ENCODE peak calls at places on chromosomes 12 and 14, in six cellular contexts. R is cardiac fibroblast, K is WTC11, W is adipocyte, Q is hepatic stellate cell, X is cardiac muscle cell. O is an unnamed sample.

GRCh38 chr12:128969480-128970055 is 116.3 kb downstream of the GLT1D1 start:
- DNase-seq in R (no peak), K (peak; percentile 36), W (peak; percentile 48), Q (no peak), X (no peak), O (no peak)

GRCh38 chr12:114690267-114691135 is 6.5 kb upstream of the TBX3 start:
- DNase-seq in R (no peak), K (no peak), W (no peak), Q (no peak), X (no peak), O (no peak)

GRCh38 chr14:85437143-85437542 is 92.8 kb upstream of the FLRT2 start:
- DNase-seq in R (peak; percentile 74), K (no peak), W (peak; percentile 15), Q (no peak), X (no peak), O (peak; percentile 40)

GRCh38 chr14:90780519-90780918 is 35.7 kb downstream of the TTC7B start:
- DNase-seq in R (no peak), K (no peak), W (no peak), Q (no peak), X (no peak), O (no peak)

GRCh38 chr12:103924761-103925641 is 5.2 kb upstream of the HSP90B1 start:
- DNase-seq in R (peak; percentile 88), K (no peak), W (peak; percentile 24), Q (no peak), X (peak; percentile 80), O (peak; percentile 77)

GRCh38 chr14:65910108-65910507 is 497.6 kb downstream of the FUT8 start:
- DNase-seq in R (peak; percentile 41), K (no peak), W (peak; percentile 25), Q (peak; percentile 9), X (peak; percentile 81), O (peak; percentile 72)

GRCh38 chr12:23140710-23141109 is 515.7 kb downstream of the ETNK1 start:
- DNase-seq in R (peak; percentile 19), K (no peak), W (no peak), Q (no peak), X (no peak), O (peak; percentile 91)

GRCh38 chr12:21551811-21552469 is 25.8 kb downstream of the SPX start:
- DNase-seq in R (peak; percentile 32), K (no peak), W (peak; percentile 5), Q (no peak), X (no peak), O (no peak)

GRCh38 chr14:75200451-75200850 is 24.0 kb upstream of the TMED10 start:
- DNase-seq in R (no peak), K (no peak), W (no peak), Q (no peak), X (no peak), O (no peak)

GRCh38 chr12:69042970-69043369 is 110.0 kb upstream of the CPM start:
- DNase-seq in R (no peak), K (peak; percentile 13), W (no peak), Q (no peak), X (no peak), O (no peak)

GRCh38 chr12:77001181-77001758 is 64.1 kb downstream of the E2F7 start:
- DNase-seq in R (no peak), K (no peak), W (no peak), Q (no peak), X (no peak), O (no peak)

GRCh38 chr12:130254476-130255276 is 83.0 kb upstream of the PIWIL1 start:
- DNase-seq in R (no peak), K (no peak), W (no peak), Q (no peak), X (no peak), O (peak; percentile 12)

GRCh38 chr12:106187155-106187789 is 48.5 kb upstream of the NUAK1 start:
- DNase-seq in R (no peak), K (no peak), W (no peak), Q (no peak), X (no peak), O (no peak)

GRCh38 chr12:29599397-29599796 is 101.9 kb upstream of the OVCH1 start:
- DNase-seq in R (peak; percentile 92), K (no peak), W (no peak), Q (peak; percentile 26), X (peak; percentile 71), O (no peak)

GRCh38 chr12:100708591-100708990 is 86.0 kb upstream of the ANO4 start:
- DNase-seq in R (no peak), K (no peak), W (no peak), Q (no peak), X (no peak), O (no peak)

GRCh38 chr14:86321151-86321550 is 791.2 kb downstream of the FLRT2 start:
- DNase-seq in R (no peak), K (no peak), W (peak; percentile 39), Q (no peak), X (no peak), O (no peak)

O was measured in astrocyte of the cerebellum.